ENCODE peak calls at places on chromosomes 6 and 20, in five cellular contexts. S is stomach; G is heart left ventricle; Q is neuronal stem cell; B is CD8-positive, alpha-beta T cell. L is an unnamed sample.

GRCh38 chr20:44648579-44648978 is 2.9 kb downstream of the ADA start:
- DNase-seq in S (no peak), G (no peak), Q (no peak), B (no peak), L (no peak)

GRCh38 chr6:150266309-150266708 is 102.5 kb upstream of the IYD start:
- DNase-seq in S (no peak), G (no peak), Q (no peak), B (no peak), L (no peak)

GRCh38 chr6:133114973-133115372 is 126.2 kb upstream of the EYA4 start:
- DNase-seq in S (no peak), G (no peak), Q (no peak), B (no peak), L (no peak)

GRCh38 chr6:141682391-141682790 is 450.3 kb upstream of the GJE1 start:
- DNase-seq in S (no peak), G (no peak), Q (no peak), B (no peak), L (no peak)

GRCh38 chr20:48630342-48631075 is 197.3 kb downstream of the PREX1 start:
- DNase-seq in S (no peak), G (no peak), Q (no peak), B (no peak), L (no peak)

GRCh38 chr6:30998785-30999184 is 11.5 kb upstream of the MUC22 start:
- DNase-seq in S (no peak), G (no peak), Q (no peak), B (no peak), L (no peak)

GRCh38 chr6:21596379-21597242 is 3.1 kb downstream of the SOX4 start:
- DNase-seq in S (peak; percentile 31), G (peak; percentile 65), Q (no peak), B (peak; percentile 36), L (no peak)

GRCh38 chr20:56091635-56092180 is 86.4 kb upstream of the CBLN4 start:
- DNase-seq in S (no peak), G (no peak), Q (no peak), B (no peak), L (no peak)

GRCh38 chr6:130694617-130695016 is 132.6 kb upstream of the SMLR1 start:
- DNase-seq in S (no peak), G (no peak), Q (no peak), B (no peak), L (no peak)

GRCh38 chr20:62136283-62137091 is 6.7 kb downstream of the PSMA7 start:
- DNase-seq in S (peak; percentile 77), G (peak; percentile 57), Q (no peak), B (peak; percentile 78), L (peak; percentile 52)

GRCh38 chr6:108589244-108589730 is 28.6 kb downstream of the FOXO3 start:
- DNase-seq in S (peak; percentile 85), G (peak; percentile 66), Q (peak; percentile 62), B (no peak), L (no peak)

GRCh38 chr6:147283460-147283859 is 79.2 kb downstream of the STXBP5 start:
- DNase-seq in S (no peak), G (no peak), Q (no peak), B (no peak), L (no peak)

GRCh38 chr20:8094415-8094818 is 37.6 kb upstream of the PLCB1 start:
- DNase-seq in S (peak; percentile 80), G (peak; percentile 48), Q (no peak), B (no peak), L (no peak)

GRCh38 chr6:54238407-54238806 is 69.8 kb upstream of the TINAG start:
- DNase-seq in S (no peak), G (peak; percentile 14), Q (no peak), B (no peak), L (no peak)

GRCh38 chr6:134750669-134751068 is 199.2 kb downstream of the ALDH8A1 start:
- DNase-seq in S (no peak), G (no peak), Q (no peak), B (no peak), L (no peak)

GRCh38 chr6:34288581-34288980 is 39.8 kb upstream of the SMIM29 start:
- DNase-seq in S (no peak), G (no peak), Q (no peak), B (no peak), L (no peak)

GRCh38 chr6:30520480-30520992 is 31.2 kb downstream of the HLA-E start:
- DNase-seq in S (no peak), G (no peak), Q (no peak), B (no peak), L (no peak)

GRCh38 chr20:37668166-37668565 is 25.7 kb upstream of the CTNNBL1 start:
- DNase-seq in S (no peak), G (no peak), Q (no peak), B (no peak), L (no peak)

GRCh38 chr6:16130932-16131387 is 2.1 kb downstream of the MYLIP start:
- DNase-seq in S (peak; percentile 49), G (peak; percentile 53), Q (peak; percentile 14), B (peak; percentile 39), L (peak; percentile 41)

GRCh38 chr6:46042355-46042999 is 26.8 kb upstream of the CLIC5 start:
- DNase-seq in S (no peak), G (peak; percentile 23), Q (peak; percentile 21), B (no peak), L (no peak)

GRCh38 chr20:37706298-37706697 is 12.5 kb downstream of the CTNNBL1 start:
- DNase-seq in S (no peak), G (no peak), Q (no peak), B (no peak), L (no peak)

GRCh38 chr6:44404715-44405099 is 17.2 kb downstream of the CDC5L start:
- DNase-seq in S (no peak), G (no peak), Q (no peak), B (no peak), L (no peak)

GRCh38 chr6:144662812-144663211 is 377.7 kb downstream of the UTRN start:
- DNase-seq in S (no peak), G (no peak), Q (no peak), B (no peak), L (no peak)

GRCh38 chr6:105994522-105995402 is 91.4 kb upstream of the PRDM1 start:
- DNase-seq in S (peak; percentile 57), G (peak; percentile 47), Q (peak; percentile 67), B (peak; percentile 52), L (peak; percentile 23)

GRCh38 chr6:136782021-136782770 is 10.1 kb downstream of the MAP3K5 start:
- DNase-seq in S (no peak), G (no peak), Q (no peak), B (no peak), L (no peak)

GRCh38 chr6:30615219-30615957 is 1.7 kb downstream of the PPP1R10 start:
- DNase-seq in S (peak; percentile 38), G (peak; percentile 38), Q (peak; percentile 56), B (peak; percentile 47), L (no peak)

GRCh38 chr20:19406371-19406770 is 193.9 kb downstream of the SLC24A3 start:
- DNase-seq in S (no peak), G (no peak), Q (no peak), B (no peak), L (no peak)

GRCh38 chr6:150777731-150778130 is 87.8 kb upstream of the MTHFD1L start:
- DNase-seq in S (no peak), G (no peak), Q (no peak), B (no peak), L (no peak)

GRCh38 chr20:62805711-62806382 is 1.2 kb downstream of the OGFR start:
- DNase-seq in S (no peak), G (no peak), Q (peak; percentile 72), B (no peak), L (no peak)

GRCh38 chr20:846894-847278 is 13.4 kb downstream of the FAM110A start:
- DNase-seq in S (no peak), G (no peak), Q (no peak), B (peak; percentile 62), L (peak; percentile 30)

GRCh38 chr20:20505554-20505953 is 137.7 kb downstream of the INSM1 start:
- DNase-seq in S (no peak), G (no peak), Q (no peak), B (no peak), L (no peak)

GRCh38 chr6:157561929-157562810 is 181.2 kb downstream of the ZDHHC14 start:
- DNase-seq in S (no peak), G (no peak), Q (no peak), B (no peak), L (no peak)
- H3K4me1 ChIP-seq in S (peaks cover 13% of the 10 kb centered on the region), G (no peaks in the 10 kb centered on the region), Q (no peaks in the 10 kb centered on the region), B (peaks cover 16% of the 10 kb centered on the region), L (no peaks in the 10 kb centered on the region)

GRCh38 chr6:7196019-7196402 is 88.2 kb downstream of the RREB1 start:
- DNase-seq in S (no peak), G (no peak), Q (no peak), B (no peak), L (no peak)

GRCh38 chr6:7197752-7198151 is 90.0 kb downstream of the RREB1 start:
- DNase-seq in S (no peak), G (no peak), Q (no peak), B (no peak), L (no peak)

GRCh38 chr6:7196685-7197283 is 89.0 kb downstream of the RREB1 start:
- DNase-seq in S (no peak), G (no peak), Q (no peak), B (no peak), L (no peak)

GRCh38 chr6:7194657-7195056 is 86.9 kb downstream of the RREB1 start:
- DNase-seq in S (no peak), G (no peak), Q (no peak), B (no peak), L (no peak)

GRCh38 chr6:7195330-7196018 is 87.7 kb downstream of the RREB1 start:
- DNase-seq in S (no peak), G (no peak), Q (no peak), B (no peak), L (no peak)
- H3K27ac ChIP-seq in S (no peak overlapping the region), G (no peak overlapping the region), Q (no peak overlapping the region), B (no peak overlapping the region), L (no peak overlapping the region)

DNA sequence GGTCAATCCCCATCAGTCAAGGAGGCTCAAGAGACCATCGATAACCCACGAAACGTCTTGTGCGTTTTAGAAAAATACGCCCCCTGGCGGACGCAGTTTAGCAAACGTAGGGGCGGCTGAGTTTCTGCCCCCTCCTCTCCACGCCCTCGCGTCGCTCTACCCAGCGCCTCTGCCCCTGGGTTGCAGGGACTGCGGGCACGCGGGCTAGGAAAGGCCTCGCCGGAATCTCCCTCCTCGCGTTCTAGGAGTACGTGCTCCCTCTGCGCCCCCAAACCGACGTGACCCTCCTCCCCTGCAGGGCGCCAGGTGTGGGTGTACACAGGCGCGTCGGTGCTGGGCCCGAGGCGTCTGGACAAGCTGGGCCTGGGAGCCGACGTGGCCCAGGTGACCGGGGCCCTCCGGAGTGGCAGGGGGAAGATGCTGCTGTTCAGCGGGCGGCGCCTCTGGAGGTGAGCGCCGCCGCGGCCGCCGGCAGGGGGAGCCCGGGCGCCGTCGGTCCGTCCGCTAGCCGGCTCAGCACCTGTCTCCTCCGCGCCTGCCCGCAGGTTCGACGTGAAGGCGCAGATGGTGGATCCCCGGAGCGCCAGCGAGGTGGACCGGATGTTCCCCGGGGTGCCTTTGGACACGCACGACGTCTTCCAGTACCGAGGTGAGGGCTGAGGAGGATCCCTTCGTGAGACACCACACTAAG is 5.3 kb downstream of the MMP9 start:
- DNase-seq in S (peak; percentile 68), G (no peak), Q (peak; percentile 63), B (peak; percentile 73), L (peak; percentile 46)
- H3K36me3 ChIP-seq in S (no peaks in the 10 kb centered on the region), G (no peaks in the 10 kb centered on the region), Q (no peaks in the 10 kb centered on the region), B (no peaks in the 10 kb centered on the region), L (no peaks in the 10 kb centered on the region)

DNA sequence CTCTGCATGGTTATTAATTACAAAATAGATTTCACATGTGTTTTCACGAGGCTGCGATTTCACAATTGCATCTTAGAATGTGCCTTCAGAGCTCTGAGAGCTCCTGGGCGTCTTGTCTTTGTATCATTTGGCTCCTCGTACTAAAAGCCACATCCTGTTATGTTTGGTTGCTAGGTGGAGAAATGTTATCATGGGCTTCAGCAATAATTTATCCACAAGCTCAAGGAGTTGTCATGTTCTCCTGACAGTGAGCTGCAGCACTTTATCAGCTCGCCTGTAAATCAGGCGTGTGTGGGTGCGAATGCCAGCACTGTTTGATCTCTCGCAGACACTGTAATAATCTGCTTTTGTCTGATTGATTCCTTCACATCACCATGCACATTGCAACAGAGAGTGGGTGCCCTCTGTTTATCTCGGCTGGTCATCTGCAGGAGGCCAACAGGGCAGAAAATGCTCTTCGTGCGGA is 218.6 kb upstream of the ZFP64 start:
- DNase-seq in S (no peak), G (no peak), Q (no peak), B (peak; percentile 57), L (peak; percentile 22)
- H3K4me1 ChIP-seq in S (peaks cover 9% of the 10 kb centered on the region), G (no peaks in the 10 kb centered on the region), Q (peaks cover 4% of the 10 kb centered on the region), B (peaks cover 73% of the 10 kb centered on the region), L (peaks cover 56% of the 10 kb centered on the region)